ENCODE peak calls at places on chromosomes 3 and 15, in ten cellular contexts. R is C1 segment of cervical spinal cord; H is stimulated activated naive CD8-positive, alpha-beta T cell treated with anti-CD3 and anti-CD28 coated beads, Interleukin-15, amount 100 ng/mL, for 72 hours; N is neural crest cell; V is psoas muscle; W is nucleus accumbens; F is stimulated activated CD8-positive, alpha-beta memory T cell treated with anti-CD3 and anti-CD28 coated beads, Interleukin-4, amount 100 ng/mL, for 24 hours; C is activated CD4-positive, alpha-beta T cell treated with anti-CD3 and anti-CD28 coated beads, Interleukin-2, amount 50 U/mL, for 4 hours; D is pulmonary artery endothelial cell; U is MG63. Z is an unnamed sample.

GRCh38 chr15:85047271-85047948 is 65.8 kb downstream of the PDE8A start:
- DNase-seq in R (no peak), H (no peak), N (no peak), V (no peak), W (no peak), F (no peak), C (no peak), D (peak), U (peak), Z (no peak)

GRCh38 chr3:115245437-115245836 is 98.3 kb upstream of the ZBTB20 start:
- DNase-seq in R (no peak), H (no peak), N (no peak), V (peak), W (no peak), F (no peak), C (no peak), D (peak), U (peak), Z (no peak)

GRCh38 chr3:41900265-41900664 is 61.6 kb downstream of the ULK4 start:
- DNase-seq in R (no peak), H (no peak), N (no peak), V (no peak), W (no peak), F (no peak), C (no peak), D (peak), U (peak), Z (no peak)

GRCh38 chr15:62068071-62068786 is 1.5 kb downstream of the C2CD4A start:
- DNase-seq in R (no peak), H (peak), N (peak), V (peak), W (no peak), F (peak), C (peak), D (no peak), U (peak), Z (no peak)

GRCh38 chr3:46479696-46480095 is 15.0 kb upstream of the LTF start:
- DNase-seq in R (no peak), H (no peak), N (no peak), V (no peak), W (no peak), F (no peak), C (no peak), D (no peak), U (no peak), Z (no peak)

GRCh38 chr3:120908803-120909601 is 997 bp downstream of the STXBP5L start:
- DNase-seq in R (no peak), H (no peak), N (no peak), V (peak), W (no peak), F (no peak), C (no peak), D (no peak), U (no peak), Z (no peak)

GRCh38 chr15:78000089-78000926 is 77.2 kb downstream of the TBC1D2B start:
- DNase-seq in R (no peak), H (peak), N (peak), V (peak), W (peak), F (peak), C (peak), D (peak), U (peak), Z (peak)

GRCh38 chr3:55686720-55687254 is 199.7 kb upstream of the WNT5A start:
- DNase-seq in R (no peak), H (no peak), N (no peak), V (no peak), W (no peak), F (no peak), C (no peak), D (no peak), U (no peak), Z (no peak)

GRCh38 chr3:142586803-142587406 is 8.4 kb upstream of the ATR start:
- DNase-seq in R (no peak), H (no peak), N (peak), V (no peak), W (peak), F (no peak), C (no peak), D (peak), U (peak), Z (peak)

GRCh38 chr3:147989344-147989743 is 580.2 kb downstream of the ZIC1 start:
- DNase-seq in R (no peak), H (no peak), N (no peak), V (no peak), W (no peak), F (no peak), C (no peak), D (no peak), U (no peak), Z (no peak)

GRCh38 chr15:90009301-90010063 is 8.4 kb downstream of the ZNF710 start:
- DNase-seq in R (no peak), H (no peak), N (no peak), V (no peak), W (no peak), F (no peak), C (no peak), D (no peak), U (no peak), Z (no peak)

GRCh38 chr15:32873292-32874114 is 155.7 kb downstream of the GREM1 start:
- DNase-seq in R (no peak), H (no peak), N (no peak), V (no peak), W (no peak), F (no peak), C (no peak), D (no peak), U (no peak), Z (no peak)

GRCh38 chr3:195102609-195103467 is 168.1 kb downstream of the XXYLT1 start:
- DNase-seq in R (no peak), H (no peak), N (no peak), V (no peak), W (no peak), F (no peak), C (no peak), D (peak), U (peak), Z (no peak)

GRCh38 chr15:57789225-57789624 is 82.7 kb downstream of the POLR2M start:
- DNase-seq in R (no peak), H (no peak), N (no peak), V (no peak), W (no peak), F (no peak), C (no peak), D (peak), U (no peak), Z (no peak)

GRCh38 chr3:141686477-141687280 is 51.4 kb upstream of the RNF7 start:
- DNase-seq in R (peak), H (no peak), N (no peak), V (peak), W (peak), F (no peak), C (no peak), D (peak), U (peak), Z (no peak)

GRCh38 chr15:65055201-65055870 is 10.1 kb downstream of the SLC51B start:
- DNase-seq in R (no peak), H (no peak), N (no peak), V (no peak), W (no peak), F (no peak), C (no peak), D (no peak), U (peak), Z (no peak)

GRCh38 chr3:13123266-13123665 is 50.0 kb upstream of the IQSEC1 start:
- DNase-seq in R (no peak), H (no peak), N (no peak), V (no peak), W (no peak), F (no peak), C (no peak), D (no peak), U (no peak), Z (no peak)

GRCh38 chr3:169344465-169344864 is 319.0 kb downstream of the MECOM start:
- DNase-seq in R (no peak), H (no peak), N (no peak), V (no peak), W (no peak), F (no peak), C (no peak), D (no peak), U (no peak), Z (no peak)

GRCh38 chr3:58175429-58176184 is 35.2 kb downstream of the DNASE1L3 start:
- DNase-seq in R (no peak), H (no peak), N (no peak), V (no peak), W (no peak), F (no peak), C (no peak), D (no peak), U (no peak), Z (no peak)

GRCh38 chr15:39640665-39641064 is 59.8 kb downstream of the THBS1 start:
- DNase-seq in R (no peak), H (no peak), N (no peak), V (no peak), W (no peak), F (no peak), C (no peak), D (no peak), U (no peak), Z (no peak)

GRCh38 chr3:177729939-177730700 is 532.8 kb upstream of the TBL1XR1 start:
- DNase-seq in R (no peak), H (no peak), N (no peak), V (peak), W (no peak), F (no peak), C (no peak), D (no peak), U (no peak), Z (no peak)

GRCh38 chr3:154132777-154133375 is 11.7 kb downstream of the ARHGEF26 start:
- DNase-seq in R (no peak), H (no peak), N (no peak), V (no peak), W (no peak), F (no peak), C (no peak), D (no peak), U (no peak), Z (no peak)

GRCh38 chr3:47422743-47423142 is 41.9 kb downstream of the PTPN23 start:
- DNase-seq in R (no peak), H (no peak), N (no peak), V (no peak), W (no peak), F (no peak), C (no peak), D (no peak), U (no peak), Z (no peak)

GRCh38 chr15:39312984-39313383 is 267.9 kb upstream of the THBS1 start:
- DNase-seq in R (no peak), H (no peak), N (no peak), V (no peak), W (no peak), F (no peak), C (no peak), D (no peak), U (no peak), Z (peak)

GRCh38 chr3:57892423-57892822 is 115.8 kb upstream of the FLNB start:
- DNase-seq in R (no peak), H (no peak), N (no peak), V (no peak), W (no peak), F (no peak), C (no peak), D (no peak), U (peak), Z (no peak)

GRCh38 chr15:80419546-80419945 is 15.4 kb downstream of the ARNT2 start:
- DNase-seq in R (no peak), H (no peak), N (no peak), V (no peak), W (no peak), F (no peak), C (no peak), D (no peak), U (peak), Z (no peak)

GRCh38 chr15:67415186-67415585 is 105.7 kb upstream of the C15orf61 start:
- DNase-seq in R (no peak), H (no peak), N (no peak), V (no peak), W (no peak), F (no peak), C (no peak), D (no peak), U (no peak), Z (no peak)

GRCh38 chr3:172586447-172586846 is 63.2 kb upstream of the TNFSF10 start:
- DNase-seq in R (no peak), H (no peak), N (no peak), V (no peak), W (no peak), F (no peak), C (no peak), D (no peak), U (no peak), Z (no peak)

GRCh38 chr3:37247398-37248114 is 73.2 kb upstream of the LRRFIP2 start:
- DNase-seq in R (no peak), H (no peak), N (no peak), V (no peak), W (no peak), F (no peak), C (no peak), D (no peak), U (no peak), Z (no peak)

GRCh38 chr3:174270841-174271240 is 588.3 kb upstream of the NAALADL2 start:
- DNase-seq in R (no peak), H (no peak), N (no peak), V (no peak), W (no peak), F (no peak), C (no peak), D (no peak), U (no peak), Z (no peak)

GRCh38 chr3:101813817-101814440 is 34.9 kb downstream of the NXPE3 start:
- DNase-seq in R (no peak), H (no peak), N (no peak), V (no peak), W (no peak), F (no peak), C (no peak), D (no peak), U (no peak), Z (no peak)

GRCh38 chr3:10758304-10759037 is 57.6 kb upstream of the SLC6A11 start:
- DNase-seq in R (peak), H (peak), N (peak), V (peak), W (peak), F (peak), C (peak), D (peak), U (peak), Z (peak)

GRCh38 chr3:195133462-195133861 is 137.5 kb downstream of the XXYLT1 start:
- DNase-seq in R (no peak), H (no peak), N (no peak), V (peak), W (no peak), F (no peak), C (peak), D (no peak), U (no peak), Z (no peak)